ENCODE peak calls at places on chromosomes 6 and 20, in eight cellular contexts. One of them, this sample, is unnamed.

GRCh38 chr6:150208606-150209352 is 65.9 kb downstream of the PPP1R14C start:
- DNase-seq in H7: no peak
- DNase-seq in NCI-H1105: peak; percentile 61
- DNase-seq in hypothalamus: no peak
- DNase-seq in heart right ventricle: no peak
- DNase-seq in fibroblast of lung: no peak
- DNase-seq in islet precursor cell: peak; percentile 29
- DNase-seq in left lung: no peak
- DNase-seq in this sample: peak; percentile 15

GRCh38 chr20:57270204-57270937 is 3.9 kb upstream of the BMP7 start:
- DNase-seq in H7: peak; percentile 78
- DNase-seq in NCI-H1105: no peak
- DNase-seq in hypothalamus: no peak
- DNase-seq in heart right ventricle: no peak
- DNase-seq in fibroblast of lung: no peak
- DNase-seq in islet precursor cell: no peak
- DNase-seq in left lung: no peak
- DNase-seq in this sample: no peak

GRCh38 chr20:21554985-21555384 is 41.1 kb upstream of the NKX2-2 start:
- DNase-seq in H7: no peak
- DNase-seq in NCI-H1105: no peak
- DNase-seq in hypothalamus: no peak
- DNase-seq in heart right ventricle: no peak
- DNase-seq in fibroblast of lung: no peak
- DNase-seq in islet precursor cell: peak; percentile 20
- DNase-seq in left lung: no peak
- DNase-seq in this sample: no peak

GRCh38 chr20:30284533-30284932 is 972.9 kb upstream of the DEFB115 start:
- DNase-seq in H7: no peak
- DNase-seq in NCI-H1105: no peak
- DNase-seq in hypothalamus: no peak
- DNase-seq in heart right ventricle: no peak
- DNase-seq in fibroblast of lung: no peak
- DNase-seq in islet precursor cell: no peak
- DNase-seq in left lung: no peak
- DNase-seq in this sample: no peak

GRCh38 chr6:164068533-164068932 is 654.0 kb downstream of the QKI start:
- DNase-seq in H7: no peak
- DNase-seq in NCI-H1105: no peak
- DNase-seq in hypothalamus: no peak
- DNase-seq in heart right ventricle: no peak
- DNase-seq in fibroblast of lung: no peak
- DNase-seq in islet precursor cell: no peak
- DNase-seq in left lung: no peak
- DNase-seq in this sample: no peak

GRCh38 chr6:119444642-119445557 is 95.3 kb upstream of the MAN1A1 start:
- DNase-seq in H7: no peak
- DNase-seq in NCI-H1105: no peak
- DNase-seq in hypothalamus: no peak
- DNase-seq in heart right ventricle: no peak
- DNase-seq in fibroblast of lung: peak; percentile 16
- DNase-seq in islet precursor cell: no peak
- DNase-seq in left lung: no peak
- DNase-seq in this sample: no peak

GRCh38 chr6:101705866-101706265 is 312.4 kb downstream of the GRIK2 start:
- DNase-seq in H7: no peak
- DNase-seq in NCI-H1105: no peak
- DNase-seq in hypothalamus: no peak
- DNase-seq in heart right ventricle: no peak
- DNase-seq in fibroblast of lung: no peak
- DNase-seq in islet precursor cell: no peak
- DNase-seq in left lung: no peak
- DNase-seq in this sample: no peak

GRCh38 chr20:47981242-47981641 is 196.0 kb upstream of the SULF2 start:
- DNase-seq in H7: no peak
- DNase-seq in NCI-H1105: no peak
- DNase-seq in hypothalamus: no peak
- DNase-seq in heart right ventricle: peak; percentile 34
- DNase-seq in fibroblast of lung: no peak
- DNase-seq in islet precursor cell: peak; percentile 44
- DNase-seq in left lung: no peak
- DNase-seq in this sample: no peak

GRCh38 chr20:49877254-49877990 is 37.9 kb downstream of the SPATA2 start:
- DNase-seq in H7: no peak
- DNase-seq in NCI-H1105: no peak
- DNase-seq in hypothalamus: no peak
- DNase-seq in heart right ventricle: no peak
- DNase-seq in fibroblast of lung: no peak
- DNase-seq in islet precursor cell: no peak
- DNase-seq in left lung: no peak
- DNase-seq in this sample: no peak

GRCh38 chr6:142518126-142518525 is 216.3 kb downstream of the ADGRG6 start:
- DNase-seq in H7: no peak
- DNase-seq in NCI-H1105: peak; percentile 64
- DNase-seq in hypothalamus: no peak
- DNase-seq in heart right ventricle: no peak
- DNase-seq in fibroblast of lung: no peak
- DNase-seq in islet precursor cell: peak; percentile 88
- DNase-seq in left lung: no peak
- DNase-seq in this sample: no peak

GRCh38 chr6:89471287-89471867 is 38.4 kb downstream of the ANKRD6 start:
- DNase-seq in H7: no peak
- DNase-seq in NCI-H1105: no peak
- DNase-seq in hypothalamus: no peak
- DNase-seq in heart right ventricle: no peak
- DNase-seq in fibroblast of lung: no peak
- DNase-seq in islet precursor cell: no peak
- DNase-seq in left lung: no peak
- DNase-seq in this sample: no peak

GRCh38 chr6:112480551-112480950 is 133.4 kb downstream of the RFPL4B start:
- DNase-seq in H7: no peak
- DNase-seq in NCI-H1105: no peak
- DNase-seq in hypothalamus: no peak
- DNase-seq in heart right ventricle: no peak
- DNase-seq in fibroblast of lung: peak; percentile 31
- DNase-seq in islet precursor cell: no peak
- DNase-seq in left lung: no peak
- DNase-seq in this sample: peak; percentile 7